ENCODE peak calls at places on chromosomes 16 and 17, in seven cellular contexts. H is DMS 273 treated with DMSO at 0.1 percent for 48 hours; D is DMS153; L is fibroblast of pulmonary artery; P is naive B cell; A is activated CD8-positive, alpha-beta T cell treated with anti-CD3 and anti-CD28 coated beads for 36 hours; J is HuH-7. T is an unnamed sample.

GRCh38 chr16:85627835-85628556 is 14.9 kb downstream of the GSE1 start:
- DNase-seq in H (no peak), D (no peak), L (no peak), P (no peak), A (no peak), J (no peak), T (no peak)

GRCh38 chr17:77215281-77215680 is 74.5 kb downstream of the SEC14L1 start:
- DNase-seq in H (no peak), D (no peak), L (no peak), P (no peak), A (no peak), J (no peak), T (no peak)

GRCh38 chr17:29042679-29043538 is at the start of gene PIPOX:
- DNase-seq in H (peak), D (peak), L (peak), P (no peak), A (peak), J (peak), T (peak)

GRCh38 chr16:85238233-85238647 is 126.0 kb upstream of the CIBAR2 start:
- DNase-seq in H (peak), D (no peak), L (peak), P (no peak), A (no peak), J (no peak), T (peak)

GRCh38 chr17:54992797-54993639 is 24.5 kb downstream of the STXBP4 start:
- DNase-seq in H (no peak), D (peak), L (peak), P (peak), A (no peak), J (peak), T (no peak)

GRCh38 chr16:80233097-80233835 is 307.5 kb upstream of the DYNLRB2 start:
- DNase-seq in H (no peak), D (no peak), L (no peak), P (no peak), A (no peak), J (peak), T (no peak)

GRCh38 chr16:53415504-53415903 is 18.8 kb upstream of the RBL2 start:
- DNase-seq in H (no peak), D (peak), L (no peak), P (no peak), A (no peak), J (no peak), T (no peak)

GRCh38 chr16:66006485-66006884 is 360.0 kb upstream of the CDH5 start:
- DNase-seq in H (no peak), D (no peak), L (no peak), P (no peak), A (no peak), J (no peak), T (no peak)

GRCh38 chr16:67667434-67667816 is 811 bp downstream of the C16orf86 start:
- DNase-seq in H (no peak), D (no peak), L (no peak), P (no peak), A (no peak), J (no peak), T (no peak)

GRCh38 chr17:29107933-29108805 is 65.2 kb downstream of the PIPOX start:
- DNase-seq in H (no peak), D (no peak), L (no peak), P (no peak), A (no peak), J (no peak), T (no peak)

GRCh38 chr17:40111221-40112128 is 10.3 kb upstream of the MSL1 start:
- DNase-seq in H (peak), D (peak), L (peak), P (peak), A (peak), J (peak), T (peak)

GRCh38 chr16:8928467-8928957 is 35.2 kb downstream of the USP7 start:
- DNase-seq in H (no peak), D (no peak), L (peak), P (no peak), A (peak), J (no peak), T (no peak)

GRCh38 chr16:66382171-66382965 is 15.9 kb downstream of the CDH5 start:
- DNase-seq in H (no peak), D (no peak), L (peak), P (no peak), A (no peak), J (no peak), T (peak)

GRCh38 chr17:57257911-57258885 is 1.9 kb downstream of the MSI2 start:
- DNase-seq in H (no peak), D (no peak), L (peak), P (no peak), A (no peak), J (no peak), T (peak)

GRCh38 chr16:1202274-1202673 is 22.8 kb downstream of the TPSG1 start:
- DNase-seq in H (no peak), D (no peak), L (no peak), P (no peak), A (no peak), J (no peak), T (no peak)

GRCh38 chr16:49492090-49492801 is 118.6 kb downstream of the C16orf78 start:
- DNase-seq in H (peak), D (no peak), L (peak), P (no peak), A (peak), J (peak), T (no peak)

GRCh38 chr16:63473710-63474109 is 1437.5 kb upstream of the CDH8 start:
- DNase-seq in H (no peak), D (no peak), L (no peak), P (no peak), A (no peak), J (no peak), T (no peak)